ENCODE peak calls at places on chromosomes 16 and 17, in eight cellular contexts. O is testis; D is hepatocyte; L is CD8-positive, alpha-beta T cell; R is upper lobe of right lung; G is esophagus squamous epithelium; I is IMR-90; V is SK-N-SH. F is an unnamed sample. For H3K4me1, the result is how much of the 10 kb centered on the place peaks cover.

GRCh38 chr17:67200727-67201301 is 44.2 kb downstream of the HELZ start:
- DNase-seq in O (no peak), D (no peak), L (no peak), R (no peak), G (no peak), V (peak), I (no peak), F (no peak)

GRCh38 chr17:75639327-75639726 is 6.1 kb downstream of the SMIM5 start:
- DNase-seq in D (no peak), O (no peak), V (no peak), G (no peak), L (no peak), R (peak), I (no peak), F (no peak)

GRCh38 chr16:22206013-22206846 is at the start of gene EEF2K:
- DNase-seq in R (peak), I (peak), D (peak), L (peak), G (peak), V (peak), O (peak), F (peak)

GRCh38 chr16:84643677-84644076 is 4.6 kb upstream of the KLHL36 start:
- DNase-seq in O (no peak), R (no peak), G (no peak), V (no peak), I (no peak), D (no peak), L (no peak), F (no peak)

GRCh38 chr17:80107231-80108021 is 6.0 kb downstream of the GAA start:
- DNase-seq in V (no peak), R (peak), L (no peak), O (no peak), I (no peak), D (peak), G (no peak), F (no peak)

GRCh38 chr16:88303890-88304819 is 78.6 kb upstream of the ZNF469 start:
- DNase-seq in V (no peak), I (peak), G (no peak), O (peak), R (no peak), D (peak), L (no peak), F (no peak)

GRCh38 chr16:3882531-3882930 is 2.0 kb upstream of the CREBBP start:
- DNase-seq in V (no peak), L (no peak), R (no peak), I (no peak), G (no peak), O (no peak), D (no peak), F (no peak)

GRCh38 chr17:79819534-79820276 is 19.5 kb downstream of the CBX4 start:
- DNase-seq in D (no peak), V (no peak), R (no peak), L (no peak), O (no peak), I (no peak), G (no peak), F (no peak)

GRCh38 chr16:2210386-2211365 is at the start of gene BRICD5:
- DNase-seq in D (no peak), R (no peak), V (no peak), O (peak), G (no peak), L (no peak), I (peak), F (no peak)

GRCh38 chr16:89924298-89924924 is 1.3 kb downstream of the TUBB3 start:
- DNase-seq in V (peak), I (peak), O (no peak), R (no peak), L (no peak), G (no peak), D (peak), F (no peak)

GRCh38 chr16:3187798-3188674 is at the start of gene OR1F1:
- DNase-seq in G (no peak), V (peak), I (peak), O (no peak), R (no peak), D (no peak), L (no peak), F (no peak)

GRCh38 chr17:80068301-80069160 is 32.1 kb downstream of the CCDC40 start:
- DNase-seq in O (peak), D (peak), L (no peak), I (peak), V (peak), R (no peak), G (no peak), F (no peak)

GRCh38 chr17:8223356-8224063 is 13.1 kb upstream of the AURKB start:
- DNase-seq in V (peak), R (peak), I (peak), O (peak), G (no peak), L (peak), D (peak), F (peak)

GRCh38 chr16:82037666-82038065 is 2.6 kb downstream of the HSD17B2 start:
- DNase-seq in V (no peak), O (no peak), I (peak), G (no peak), D (no peak), L (no peak), R (no peak), F (no peak)

GRCh38 chr16:47129755-47130435 is 13.8 kb downstream of the NETO2 start:
- DNase-seq in G (no peak), O (no peak), R (no peak), D (no peak), I (no peak), L (no peak), V (no peak), F (no peak)

GRCh38 chr16:57698812-57699405 is 4.3 kb downstream of the DRC7 start:
- DNase-seq in G (no peak), O (no peak), I (no peak), R (no peak), L (no peak), D (no peak), V (no peak), F (no peak)

GRCh38 chr17:61284174-61284573 is 115.5 kb upstream of the TBX2 start:
- DNase-seq in R (no peak), O (peak), D (no peak), V (no peak), G (no peak), I (peak), L (no peak), F (no peak)

GRCh38 chr17:19021622-19022083 is 17.1 kb upstream of the FAM83G start:
- DNase-seq in R (no peak), O (peak), D (no peak), G (no peak), L (no peak), I (no peak), V (no peak), F (no peak)

GRCh38 chr17:41624208-41625101 is at the start of gene KRT17:
- DNase-seq in O (no peak), D (peak), R (peak), I (no peak), G (no peak), L (no peak), V (no peak), F (no peak)

GRCh38 chr17:69503711-69504110 is 89.2 kb downstream of the MAP2K6 start:
- DNase-seq in D (no peak), O (no peak), L (no peak), R (no peak), I (no peak), G (no peak), V (no peak), F (no peak)

GRCh38 chr16:27239906-27240655 is 28.5 kb downstream of the NSMCE1 start:
- DNase-seq in L (no peak), I (peak), G (no peak), D (no peak), O (no peak), R (peak), V (no peak), F (no peak)
- H3K27ac ChIP-seq in L (no peak), I (peak), G (no peak), D (no peak), O (no peak), R (peak), V (no peak), F (peak)

GRCh38 chr17:74202879-74203432 is 522 bp upstream of the RPL38 start:
- DNase-seq in R (no peak), I (no peak), G (no peak), L (no peak), O (no peak), V (no peak), D (no peak), F (no peak)

GRCh38 chr17:74203439-74204240 is at the start of gene RPL38:
- DNase-seq in O (peak), I (peak), L (peak), V (peak), G (peak), R (peak), D (peak), F (peak)

GRCh38 chr17:74206332-74206818 is 2.9 kb downstream of the RPL38 start:
- DNase-seq in I (no peak), L (no peak), O (peak), D (no peak), G (no peak), V (no peak), R (no peak), F (no peak)

GRCh38 chr17:74205274-74205673 is 1.8 kb downstream of the RPL38 start:
- DNase-seq in G (no peak), L (no peak), O (no peak), I (no peak), R (no peak), D (no peak), V (no peak), F (no peak)

DNA sequence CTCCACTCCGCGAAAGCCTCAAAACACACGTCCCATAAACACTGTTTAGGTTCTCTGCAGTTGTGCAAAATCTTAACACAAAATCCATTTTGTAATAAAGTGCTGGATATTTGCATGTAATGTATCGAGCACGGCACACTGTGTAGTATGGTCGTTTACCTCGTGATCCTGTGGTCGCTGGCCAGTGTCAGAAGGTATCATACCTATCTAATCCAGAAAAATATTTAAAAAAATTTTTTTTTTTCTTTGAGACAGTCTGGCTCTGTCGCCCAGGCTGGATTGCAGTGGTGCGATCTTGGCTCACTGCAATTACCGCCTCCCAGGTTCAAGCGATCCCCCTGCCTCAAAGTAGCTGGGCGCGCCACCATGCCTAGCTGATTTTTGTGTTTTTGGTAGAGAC is 996 bp downstream of the RPL38 start:
- DNase-seq in I (no peak), R (no peak), L (no peak), G (no peak), V (no peak), O (no peak), D (no peak), F (no peak)
- H3K4me1 ChIP-seq in I (under half), R (under half), L (under half), G (under half), V (under half), O (under half), D (under half), F (half or more)

GRCh38 chr16:70470927-70471341 is 16.5 kb downstream of the FCSK start:
- DNase-seq in D (peak), R (peak), O (peak), V (peak), G (no peak), L (no peak), I (peak), F (peak)

GRCh38 chr16:70474320-70475053 is 20.1 kb downstream of the FCSK start:
- DNase-seq in L (no peak), R (no peak), I (no peak), O (no peak), V (peak), G (no peak), D (no peak), F (no peak)

GRCh38 chr16:70472786-70473433 is 18.5 kb downstream of the FCSK start:
- DNase-seq in I (no peak), D (no peak), G (no peak), R (no peak), L (no peak), V (no peak), O (no peak), F (no peak)

GRCh38 chr16:70475054-70475871 is 20.9 kb downstream of the FCSK start:
- DNase-seq in R (no peak), D (no peak), V (no peak), L (no peak), G (no peak), O (no peak), I (no peak), F (no peak)

DNA sequence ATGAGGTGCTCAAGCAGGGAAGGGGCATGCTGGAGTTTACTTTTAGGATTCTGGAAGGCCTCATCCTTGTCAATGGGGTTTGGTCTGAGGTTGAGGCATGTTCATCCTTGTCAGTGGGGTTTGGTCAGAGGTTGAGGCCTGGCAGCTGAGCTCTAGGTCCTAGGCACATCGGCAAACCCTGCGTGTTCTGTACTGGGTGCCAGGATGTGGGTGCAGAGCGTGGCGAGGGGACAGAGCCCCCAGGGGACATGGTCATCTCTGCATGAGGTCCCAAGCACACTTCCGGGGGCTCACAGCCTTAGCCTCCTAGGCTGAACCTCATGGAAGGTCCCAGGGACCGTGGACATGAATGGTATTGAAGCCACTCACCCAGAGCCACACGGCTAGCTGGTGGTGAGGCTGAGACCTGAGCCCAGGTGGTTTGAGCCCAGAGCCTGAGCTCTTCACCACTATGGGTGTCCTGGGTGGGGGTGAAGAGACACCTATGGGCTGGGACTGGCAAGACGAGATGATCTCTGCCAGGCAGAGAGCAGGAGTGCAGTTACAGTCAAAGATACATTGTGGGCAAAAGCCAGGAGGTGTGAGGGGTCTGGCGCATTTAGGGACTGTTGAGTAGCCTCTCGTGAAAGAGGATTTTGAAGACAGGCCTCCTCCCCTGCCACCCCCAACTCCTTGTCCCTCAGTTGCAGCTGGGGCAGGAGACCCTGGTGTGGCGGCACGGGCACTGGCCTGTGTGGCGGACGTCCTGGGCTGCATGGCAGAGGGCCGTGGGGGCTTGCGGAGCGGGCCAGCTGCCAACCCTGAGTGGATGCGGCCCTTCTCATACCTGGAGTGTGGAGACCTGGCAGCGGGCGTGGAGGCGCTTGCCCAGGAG is 19.3 kb downstream of the FCSK start:
- DNase-seq in G (no peak), V (peak), I (no peak), O (no peak), L (no peak), R (no peak), D (no peak), F (no peak)
- TF ChIP-seq CTCF in G (no peak), V (no peak), I (no peak), O (no peak), L (no peak), R (no peak), D (no peak), F (no peak)

DNA sequence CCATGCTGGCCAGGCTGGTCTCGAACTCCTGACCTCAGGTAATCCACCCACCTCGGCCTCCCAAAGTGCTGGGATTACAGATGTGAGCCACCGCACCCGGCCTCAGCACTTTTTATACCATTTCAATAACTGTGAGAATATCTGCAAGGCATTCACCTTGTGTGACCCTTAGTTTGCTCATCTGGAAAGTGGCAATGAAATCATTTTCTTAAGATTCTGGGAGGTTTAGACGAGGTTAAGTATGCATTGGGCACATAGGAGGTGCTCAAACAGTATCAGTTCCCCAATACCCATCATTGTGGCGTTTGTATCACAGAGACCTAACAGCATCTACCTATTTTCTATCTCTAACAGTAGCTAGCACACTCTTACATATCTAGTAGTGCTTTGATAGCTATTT is 481.9 kb upstream of the ERCC4 start:
- DNase-seq in V (no peak), L (no peak), I (no peak), O (no peak), D (no peak), G (no peak), R (no peak), F (no peak)
- H3K27ac ChIP-seq in V (no peak), L (no peak), I (no peak), O (no peak), D (peak), G (no peak), R (no peak), F (no peak)

DNA sequence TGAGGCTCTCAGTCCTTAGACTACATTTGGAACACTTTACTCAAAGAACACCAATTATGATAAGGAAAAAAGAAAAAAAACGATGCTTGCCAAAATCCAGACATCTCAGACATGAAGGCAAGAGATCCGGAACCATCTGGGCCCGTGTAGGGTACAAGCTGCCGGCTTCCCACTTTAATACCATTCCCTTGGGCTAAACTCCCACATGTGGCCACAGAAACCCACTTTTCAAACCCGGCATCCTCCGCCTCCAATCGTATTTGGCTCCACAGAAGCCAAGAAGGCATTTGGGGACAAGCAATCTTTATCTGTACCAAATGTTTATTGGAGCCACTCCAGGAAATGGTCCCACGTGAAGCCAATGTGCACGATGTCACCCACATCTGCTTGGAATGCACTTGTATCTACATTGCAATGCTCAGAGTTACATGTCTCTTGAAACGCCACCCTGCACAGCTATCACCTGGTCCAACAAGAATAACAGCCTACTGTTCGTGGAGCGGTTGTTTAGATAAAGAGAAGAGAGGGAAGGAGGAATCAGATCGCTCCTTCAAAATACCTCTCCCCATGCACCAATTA is 33.5 kb downstream of the XYLT1 start:
- DNase-seq in L (no peak), O (no peak), V (no peak), R (no peak), G (no peak), D (no peak), I (no peak), F (no peak)
- H3K4me1 ChIP-seq in L (under half), O (under half), V (under half), R (under half), G (under half), D (under half), I (under half), F (under half)

DNA sequence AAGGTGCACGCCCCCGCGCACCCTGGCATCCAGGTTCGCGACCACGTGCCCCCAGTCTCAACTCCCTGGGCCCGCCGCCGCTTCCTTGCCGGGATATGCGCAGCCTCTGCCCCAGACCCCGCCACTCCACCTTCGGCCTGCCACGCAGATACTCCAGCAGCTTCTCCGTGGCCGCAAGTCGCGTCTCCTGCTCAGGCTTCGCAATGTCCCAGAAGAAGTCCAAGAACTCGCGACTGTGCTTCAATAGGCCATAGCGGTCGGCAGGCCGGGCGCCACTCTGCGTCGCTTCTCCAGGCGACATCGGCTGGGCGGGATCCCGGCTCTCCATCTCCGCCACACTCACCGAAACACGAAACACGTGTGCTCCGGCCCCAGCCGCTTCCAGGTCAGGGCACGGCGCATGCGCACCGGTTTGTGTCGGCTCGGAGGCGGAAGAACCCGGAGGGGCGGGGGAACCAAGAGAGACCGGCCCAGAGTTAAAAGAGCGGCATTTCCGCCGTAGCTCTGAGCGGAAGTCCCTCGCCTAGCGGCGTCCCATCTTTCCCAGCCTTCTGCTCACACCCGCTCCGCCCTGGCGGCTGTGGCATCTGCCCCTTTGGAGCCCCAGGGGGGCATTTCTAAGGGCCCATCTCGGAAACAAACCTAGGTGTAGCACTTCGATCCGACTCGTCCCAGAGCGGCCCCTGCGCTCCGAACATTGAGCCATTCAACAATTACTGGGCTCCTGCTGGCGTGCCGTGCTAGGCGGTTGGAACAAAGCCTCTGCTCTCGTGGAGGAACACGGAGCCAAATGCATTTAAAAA is at the start of gene MYBBP1A:
- DNase-seq in G (peak), R (peak), D (peak), L (peak), I (peak), V (peak), O (peak), F (peak)
- TF ChIP-seq CTCF in G (peak), R (peak), D (peak), L (no peak), I (peak), V (peak), O (no peak), F (peak)

GRCh38 chr17:38796451-38796850 is 2.9 kb downstream of the PIP4K2B start:
- DNase-seq in L (no peak), D (peak), G (no peak), O (no peak), R (no peak), I (no peak), V (no peak), F (no peak)
- H3K27ac ChIP-seq in L (no peak), D (peak), G (no peak), O (no peak), R (no peak), I (no peak), V (no peak), F (no peak)

GRCh38 chr17:47654991-47655390 is 5.3 kb downstream of the KPNB1 start:
- DNase-seq in R (no peak), V (no peak), O (no peak), I (no peak), D (no peak), G (no peak), L (no peak), F (no peak)
- H3K4me1 ChIP-seq in R (under half), V (under half), O (under half), I (under half), D (under half), G (under half), L (under half), F (half or more)

F was measured in left ventricle myocardium inferior.